ENCODE peak calls at places on chromosomes 11 and 22, in nine cellular contexts. X is HCT116, W is sigmoid colon, I is GM12865, O is upper lobe of right lung, U is WERI-Rb-1, Z is ascending aorta, T is BE2C, F is lower lobe of right lung. J is an unnamed sample.
A peak's percentile ranks its signal among the peaks of the same experiment; 100 is the strongest.

GRCh38 chr22:45225732-45226560 is 14.7 kb downstream of the KIAA0930 start:
- DNase-seq in U (no peak), I (no peak), F (peak; percentile 79), X (no peak), Z (no peak), O (peak; percentile 83), T (no peak), W (peak; percentile 89), J (peak; percentile 87)

GRCh38 chr22:44213489-44214043 is 32.8 kb downstream of the PARVG start:
- DNase-seq in W (no peak), F (no peak), U (no peak), Z (no peak), O (no peak), I (no peak), X (no peak), T (no peak), J (no peak)

GRCh38 chr22:17109976-17110375 is 11.2 kb downstream of the TMEM121B start:
- DNase-seq in U (no peak), X (no peak), O (no peak), W (no peak), I (no peak), F (no peak), Z (no peak), T (no peak), J (no peak)

GRCh38 chr11:111378773-111379499 is at the start of gene POU2AF1:
- DNase-seq in W (no peak), O (no peak), I (peak; percentile 95), U (no peak), Z (no peak), T (no peak), X (no peak), F (no peak), J (no peak)

GRCh38 chr11:1230456-1231395 is 7.9 kb downstream of the MUC5B start:
- DNase-seq in I (no peak), W (peak; percentile 64), O (peak; percentile 65), T (peak; percentile 19), Z (no peak), X (no peak), U (peak; percentile 4), F (peak; percentile 42), J (no peak)

GRCh38 chr11:45078236-45079074 is 68.0 kb upstream of the PRDM11 start:
- DNase-seq in T (peak; percentile 23), U (no peak), I (no peak), O (no peak), W (peak; percentile 87), F (no peak), X (no peak), Z (no peak), J (peak; percentile 50)

GRCh38 chr11:134524201-134524600 is 112.2 kb upstream of the B3GAT1 start:
- DNase-seq in F (peak; percentile 26), T (no peak), I (no peak), X (no peak), U (no peak), W (peak; percentile 38), O (no peak), Z (no peak), J (no peak)

GRCh38 chr11:107683807-107684206 is 28.0 kb downstream of the SLN start:
- DNase-seq in I (no peak), W (no peak), X (peak; percentile 56), F (no peak), O (no peak), U (peak; percentile 13), Z (no peak), T (peak; percentile 18), J (no peak)

GRCh38 chr11:43708776-43709175 is 28.2 kb downstream of the HSD17B12 start:
- DNase-seq in X (no peak), W (no peak), Z (no peak), F (no peak), O (no peak), U (no peak), T (no peak), I (no peak), J (no peak)

GRCh38 chr11:76629853-76630599 is 40.5 kb downstream of the LRRC32 start:
- DNase-seq in X (no peak), Z (peak; percentile 51), O (peak; percentile 74), W (peak; percentile 89), F (peak; percentile 75), U (no peak), T (no peak), I (no peak), J (peak; percentile 93)

GRCh38 chr11:60345489-60345888 is 18.4 kb downstream of the MS4A6E start:
- DNase-seq in O (no peak), X (peak; percentile 21), Z (no peak), F (peak; percentile 61), T (peak; percentile 9), U (peak; percentile 29), I (peak; percentile 70), W (no peak), J (no peak)
- TF ChIP-seq CTCF in O (peak; percentile 38), X (peak; percentile 76), Z (no peak), F (peak; percentile 35), T (peak; percentile 22), U (peak; percentile 52), I (peak; percentile 76), W (no peak), J (peak; percentile 12)

GRCh38 chr11:64800633-64801464 is 2.2 kb downstream of the MAP4K2 start:
- DNase-seq in I (no peak), X (no peak), T (no peak), F (no peak), W (peak; percentile 66), Z (no peak), U (no peak), O (no peak), J (no peak)

GRCh38 chr11:64803163-64803845 is at the start of gene MAP4K2:
- DNase-seq in W (peak; percentile 97), Z (peak; percentile 51), X (peak; percentile 64), T (peak; percentile 85), F (peak; percentile 92), O (peak; percentile 94), I (peak; percentile 89), U (peak; percentile 84), J (peak; percentile 83)

GRCh38 chr11:64799925-64800632 is 2.9 kb downstream of the MAP4K2 start:
- DNase-seq in X (no peak), Z (no peak), F (no peak), T (peak; percentile 35), O (no peak), W (no peak), I (no peak), U (no peak), J (no peak)

GRCh38 chr11:64802370-64803162 is 448 bp downstream of the MAP4K2 start:
- DNase-seq in Z (no peak), U (peak; percentile 48), W (peak; percentile 69), O (no peak), X (no peak), T (no peak), I (peak; percentile 65), F (no peak), J (no peak)

GRCh38 chr11:64801591-64802369 is 1.2 kb downstream of the MAP4K2 start:
- DNase-seq in U (no peak), W (peak; percentile 64), X (no peak), F (no peak), O (no peak), I (no peak), T (no peak), Z (no peak), J (no peak)
- H3K4me3 ChIP-seq in U (no peak overlapping the region), W (no peak overlapping the region), X (peak overlapping the region; percentile 73), F (peak overlapping the region; percentile 78), O (peak overlapping the region; percentile 57), I (peak overlapping the region; percentile 89), T (no peak overlapping the region), Z (no peak overlapping the region), J (peak overlapping the region; percentile 64)

DNA sequence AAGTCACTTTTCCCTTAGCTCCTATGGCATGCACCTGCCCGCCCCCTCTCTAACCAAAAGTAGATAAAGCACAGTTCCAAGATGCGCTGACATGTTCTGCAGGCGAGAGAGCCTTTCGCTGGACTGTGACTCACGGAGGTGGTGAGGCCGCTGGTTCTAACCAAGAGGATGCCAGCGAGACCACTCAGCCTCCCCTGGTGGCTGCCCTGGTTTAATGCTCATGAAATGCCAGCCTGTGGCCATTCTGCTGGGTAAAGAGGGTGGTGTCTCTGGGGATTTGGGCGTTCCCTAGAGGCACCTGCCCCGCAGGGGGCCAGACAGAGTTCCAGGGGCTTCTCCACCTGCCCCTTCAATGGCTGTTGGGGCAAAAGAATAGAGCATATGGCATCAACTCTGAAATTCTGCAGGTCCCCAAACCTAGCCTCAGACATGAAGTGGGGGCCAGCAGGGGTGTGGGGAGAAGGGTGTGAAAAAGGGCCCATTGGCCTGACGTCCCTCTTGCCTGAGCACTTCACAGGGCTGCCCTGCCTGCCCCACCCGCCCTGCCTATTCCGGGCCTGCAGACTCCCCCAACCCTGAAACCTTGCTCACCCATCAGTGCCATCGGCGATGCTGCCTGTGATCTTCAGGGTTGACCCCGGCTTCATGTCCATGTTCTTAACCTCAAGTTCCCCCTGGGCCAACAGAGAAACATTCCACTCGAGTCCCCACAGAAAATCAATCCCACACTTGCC is 8.5 kb downstream of the LGALS2 start:
- DNase-seq in T (no peak), O (no peak), I (no peak), F (no peak), Z (no peak), X (peak; percentile 63), W (no peak), U (no peak), J (no peak)
- TF ChIP-seq CTCF in T (no peak), O (no peak), I (no peak), F (no peak), Z (no peak), X (peak; percentile 56), W (no peak), U (no peak), J (no peak)

GRCh38 chr22:20776624-20777405 is 2.9 kb downstream of the SERPIND1 start:
- DNase-seq in T (no peak), X (no peak), W (no peak), F (no peak), O (no peak), U (no peak), I (no peak), Z (no peak), J (no peak)

GRCh38 chr22:20777420-20778177 is 3.7 kb downstream of the SERPIND1 start:
- DNase-seq in Z (no peak), X (peak; percentile 70), F (no peak), O (no peak), U (peak; percentile 35), I (no peak), T (no peak), W (no peak), J (peak; percentile 96)

GRCh38 chr22:20773793-20774212 is at the start of gene SERPIND1:
- DNase-seq in U (no peak), F (no peak), I (no peak), Z (no peak), T (no peak), W (no peak), X (no peak), O (no peak), J (no peak)

GRCh38 chr22:20774882-20775281 is 969 bp downstream of the SERPIND1 start:
- DNase-seq in Z (no peak), T (no peak), W (no peak), X (no peak), U (no peak), I (no peak), F (no peak), O (no peak), J (no peak)

DNA sequence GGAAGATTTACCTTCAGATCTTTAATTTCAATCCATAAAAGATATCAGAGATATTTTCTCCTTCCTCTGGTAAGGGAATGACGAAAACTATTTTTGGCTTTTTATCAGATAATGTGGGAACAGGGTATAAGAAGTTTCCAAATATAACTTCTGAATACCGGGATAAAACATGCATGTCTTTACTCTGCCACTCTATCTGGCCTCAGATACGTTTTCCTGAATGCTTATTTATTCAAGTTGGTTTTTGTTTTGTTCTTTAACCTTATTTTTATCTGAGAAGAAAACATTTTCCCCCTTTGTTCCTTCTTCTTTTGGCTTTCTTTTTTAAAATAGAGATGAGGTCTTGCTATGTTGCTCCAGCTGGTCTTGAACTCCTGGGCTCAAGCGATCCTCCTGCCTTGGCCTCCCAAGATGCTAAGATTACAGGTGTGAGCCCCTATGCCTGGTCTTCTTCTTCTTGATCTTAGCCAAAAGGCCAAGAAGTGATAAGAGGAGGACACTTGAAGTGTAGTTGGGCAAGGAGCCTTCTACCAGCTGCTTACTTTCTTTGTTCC is 1.5 kb downstream of the SERPIND1 start:
- DNase-seq in U (no peak), T (no peak), W (no peak), I (no peak), Z (no peak), X (no peak), O (no peak), F (no peak), J (no peak)
- H3K4me3 ChIP-seq in U (no peak overlapping the region), T (no peak overlapping the region), W (no peak overlapping the region), I (no peak overlapping the region), Z (no peak overlapping the region), X (no peak overlapping the region), O (no peak overlapping the region), F (no peak overlapping the region), J (no peak overlapping the region)